ENCODE peak calls at places on chromosomes 3 and 15, in five cellular contexts. J, M, B, W and D are unnamed samples.
A peak's percentile ranks its signal among the peaks of the same experiment; 100 is the strongest.

GRCh38 chr15:25177955-25178801 is 223.4 kb downstream of the SNRPN start:
- DNase-seq in J (no peak), M (no peak), B (no peak), W (peak; percentile 3), D (no peak)

GRCh38 chr3:128408693-128409620 is 57.7 kb downstream of the DNAJB8 start:
- DNase-seq in J (no peak), M (no peak), B (no peak), W (no peak), D (no peak)

GRCh38 chr15:99997112-99997651 is 263.9 kb upstream of the LYSMD4 start:
- DNase-seq in J (no peak), M (no peak), B (no peak), W (no peak), D (no peak)

GRCh38 chr3:46915297-46915822 is 37.8 kb downstream of the PTH1R start:
- DNase-seq in J (no peak), M (no peak), B (no peak), W (no peak), D (no peak)

GRCh38 chr15:68536331-68537095 is 42.3 kb upstream of the CORO2B start:
- DNase-seq in J (no peak), M (peak; percentile 72), B (no peak), W (no peak), D (peak; percentile 81)

GRCh38 chr15:80640546-80641121 is 54.5 kb upstream of the ABHD17C start:
- DNase-seq in J (no peak), M (no peak), B (no peak), W (no peak), D (no peak)

GRCh38 chr3:172717493-172718088 is 6.7 kb upstream of the NCEH1 start:
- DNase-seq in J (no peak), M (no peak), B (no peak), W (no peak), D (no peak)

GRCh38 chr3:59798372-59799086 is 748.7 kb upstream of the CFAP20DC start:
- DNase-seq in J (no peak), M (no peak), B (no peak), W (no peak), D (no peak)

GRCh38 chr15:63288778-63289378 is 11.5 kb downstream of the APH1B start:
- DNase-seq in J (no peak), M (peak; percentile 47), B (no peak), W (peak; percentile 72), D (peak; percentile 25)

GRCh38 chr15:62977952-62978811 is 64.4 kb upstream of the TPM1 start:
- DNase-seq in J (peak; percentile 44), M (peak; percentile 44), B (no peak), W (no peak), D (no peak)

GRCh38 chr3:111541391-111541790 is 606 bp upstream of the CD96 start:
- DNase-seq in J (no peak), M (no peak), B (no peak), W (no peak), D (no peak)

GRCh38 chr15:90425726-90426346 is 37.8 kb downstream of the IQGAP1 start:
- DNase-seq in J (no peak), M (no peak), B (no peak), W (no peak), D (no peak)

GRCh38 chr3:160665784-160666526 is 11.0 kb upstream of the ARL14 start:
- DNase-seq in J (peak; percentile 62), M (peak; percentile 21), B (peak; percentile 62), W (no peak), D (no peak)

GRCh38 chr15:33844597-33844996 is 123.7 kb upstream of the CHRM5 start:
- DNase-seq in J (no peak), M (no peak), B (no peak), W (no peak), D (no peak)

GRCh38 chr3:183106635-183107034 is 7.3 kb upstream of the MCCC1 start:
- DNase-seq in J (no peak), M (no peak), B (no peak), W (no peak), D (no peak)

GRCh38 chr15:69390575-69390974 is 23.6 kb upstream of the KIF23 start:
- DNase-seq in J (peak; percentile 63), M (peak; percentile 78), B (no peak), W (no peak), D (peak; percentile 52)

GRCh38 chr15:76803049-76803571 is 102.0 kb downstream of the SCAPER start:
- DNase-seq in J (no peak), M (no peak), B (no peak), W (no peak), D (no peak)

GRCh38 chr3:193869221-193870201 is 266.4 kb upstream of the HES1 start:
- DNase-seq in J (peak; percentile 48), M (peak; percentile 92), B (peak; percentile 30), W (peak; percentile 86), D (no peak)

GRCh38 chr3:179181021-179181472 is 32.9 kb downstream of the PIK3CA start:
- DNase-seq in J (no peak), M (peak; percentile 44), B (peak; percentile 39), W (no peak), D (no peak)

GRCh38 chr3:100263583-100263982 is 2.8 kb downstream of the TBC1D23 start:
- DNase-seq in J (no peak), M (no peak), B (no peak), W (peak; percentile 12), D (no peak)

GRCh38 chr3:7195934-7196333 is 335.0 kb downstream of the GRM7 start:
- DNase-seq in J (no peak), M (no peak), B (no peak), W (no peak), D (no peak)

GRCh38 chr3:17349093-17349492 is 393.3 kb downstream of the TBC1D5 start:
- DNase-seq in J (no peak), M (no peak), B (no peak), W (no peak), D (no peak)

GRCh38 chr3:196772897-196773296 is 33.2 kb downstream of the PAK2 start:
- DNase-seq in J (no peak), M (no peak), B (no peak), W (no peak), D (no peak)

GRCh38 chr3:194265996-194266657 is 85.0 kb downstream of the CPN2 start:
- DNase-seq in J (no peak), M (no peak), B (no peak), W (no peak), D (no peak)

GRCh38 chr3:33717866-33718594 is at the start of gene CLASP2:
- DNase-seq in J (peak; percentile 84), M (peak; percentile 83), B (peak; percentile 92), W (peak; percentile 95), D (peak; percentile 55)

GRCh38 chr3:155676252-155676981 is 68.5 kb downstream of the PLCH1 start:
- DNase-seq in J (no peak), M (peak; percentile 3), B (no peak), W (peak; percentile 42), D (peak; percentile 72)

GRCh38 chr15:40242671-40243070 is 3.8 kb downstream of the PAK6 start:
- DNase-seq in J (no peak), M (no peak), B (no peak), W (no peak), D (no peak)

GRCh38 chr3:67529337-67529736 is 125.1 kb downstream of the SUCLG2 start:
- DNase-seq in J (no peak), M (no peak), B (no peak), W (no peak), D (no peak)

GRCh38 chr15:85582719-85583089 is 202.3 kb downstream of the AKAP13 start:
- DNase-seq in J (no peak), M (peak; percentile 57), B (peak; percentile 63), W (peak; percentile 22), D (no peak)

GRCh38 chr15:99504823-99505551 is 60.8 kb upstream of the MEF2A start:
- DNase-seq in J (no peak), M (no peak), B (no peak), W (no peak), D (no peak)

GRCh38 chr15:31216210-31216911 is 110.3 kb upstream of the KLF13 start:
- DNase-seq in J (no peak), M (peak; percentile 45), B (peak; percentile 86), W (peak; percentile 81), D (no peak)

GRCh38 chr15:82275410-82275809 is 12.8 kb downstream of the SAXO2 start:
- DNase-seq in J (no peak), M (no peak), B (no peak), W (no peak), D (no peak)

GRCh38 chr15:74664028-74664616 is 31.7 kb downstream of the EDC3 start:
- DNase-seq in J (no peak), M (peak; percentile 23), B (no peak), W (peak; percentile 63), D (no peak)

GRCh38 chr3:100615684-100616083 is 6.3 kb downstream of the ADGRG7 start:
- DNase-seq in J (no peak), M (no peak), B (no peak), W (no peak), D (no peak)

GRCh38 chr3:112043621-112044201 is 9.2 kb downstream of the TMPRSS7 start:
- DNase-seq in J (no peak), M (peak; percentile 55), B (no peak), W (peak; percentile 82), D (peak; percentile 68)

GRCh38 chr3:15300318-15301078 is 31.9 kb downstream of the SH3BP5 start:
- DNase-seq in J (peak; percentile 72), M (no peak), B (no peak), W (no peak), D (peak; percentile 25)

GRCh38 chr3:10284496-10284895 is 8.3 kb downstream of the GHRL start:
- DNase-seq in J (no peak), M (no peak), B (no peak), W (no peak), D (no peak)